ENCODE peak calls at places on chromosomes 5 and 9, in five cellular contexts. W is heart right ventricle, U is A549, S is pancreas, O is right lobe of liver. K is an unnamed sample. For H3K9me3, the result is how much of the 10 kb centered on the place peaks cover.

GRCh38 chr5:129963359-129963758 is 59.1 kb downstream of the CHSY3 start:
- DNase-seq in W (peak), U (no peak), S (no peak), O (no peak), K (no peak)

GRCh38 chr5:139495644-139496435 is 13.3 kb upstream of the STING1 start:
- DNase-seq in W (no peak), U (no peak), S (no peak), O (no peak), K (no peak)

GRCh38 chr5:35152733-35153132 is 77.6 kb downstream of the PRLR start:
- DNase-seq in W (no peak), U (no peak), S (no peak), O (no peak), K (no peak)

GRCh38 chr5:38780950-38781349 is 64.9 kb upstream of the OSMR start:
- DNase-seq in W (peak), U (peak), S (no peak), O (no peak), K (no peak)

GRCh38 chr5:151082976-151083651 is 2.3 kb upstream of the TNIP1 start:
- DNase-seq in W (no peak), U (peak), S (no peak), O (no peak), K (peak)

GRCh38 chr5:143319437-143320302 is 83.8 kb downstream of the NR3C1 start:
- DNase-seq in W (no peak), U (no peak), S (no peak), O (no peak), K (no peak)

GRCh38 chr5:122656107-122656506 is 118.8 kb upstream of the SNX2 start:
- DNase-seq in W (no peak), U (no peak), S (no peak), O (no peak), K (no peak)

GRCh38 chr9:133703571-133704399 is 34.4 kb downstream of the SARDH start:
- DNase-seq in W (peak), U (no peak), S (no peak), O (no peak), K (no peak)

GRCh38 chr9:87336914-87337333 is 160.7 kb upstream of the DAPK1 start:
- DNase-seq in W (peak), U (peak), S (peak), O (no peak), K (no peak)

GRCh38 chr9:16013826-16014225 is 461.0 kb downstream of the CCDC171 start:
- DNase-seq in W (no peak), U (no peak), S (no peak), O (no peak), K (no peak)

GRCh38 chr5:58842851-58843250 is 260.0 kb downstream of the RAB3C start:
- DNase-seq in W (no peak), U (peak), S (no peak), O (no peak), K (no peak)

GRCh38 chr5:13976223-13976622 is 31.7 kb upstream of the DNAH5 start:
- DNase-seq in W (no peak), U (no peak), S (no peak), O (no peak), K (no peak)

GRCh38 chr9:114884787-114885452 is 45.5 kb downstream of the TNFSF8 start:
- DNase-seq in W (no peak), U (peak), S (no peak), O (no peak), K (no peak)

GRCh38 chr9:93053781-93054331 is 4.6 kb upstream of the SUSD3 start:
- DNase-seq in W (no peak), U (no peak), S (no peak), O (no peak), K (no peak)

GRCh38 chr9:83501552-83501951 is 36.6 kb downstream of the FRMD3 start:
- DNase-seq in W (no peak), U (no peak), S (no peak), O (no peak), K (no peak)

GRCh38 chr5:65103674-65104035 is 334.9 kb downstream of the CWC27 start:
- DNase-seq in W (no peak), U (no peak), S (no peak), O (no peak), K (no peak)

GRCh38 chr5:63032343-63032742 is 453.7 kb downstream of the LRRC70 start:
- DNase-seq in W (no peak), U (no peak), S (no peak), O (no peak), K (no peak)

GRCh38 chr9:135070198-135070951 is 17.1 kb upstream of the OLFM1 start:
- DNase-seq in W (no peak), U (no peak), S (peak), O (peak), K (no peak)

GRCh38 chr5:173477320-173478055 is 139.0 kb downstream of the BOD1 start:
- DNase-seq in W (no peak), U (no peak), S (no peak), O (no peak), K (no peak)

GRCh38 chr5:122078116-122078865 is at the start of gene LOX:
- DNase-seq in W (peak), U (peak), S (peak), O (peak), K (no peak)

GRCh38 chr5:10863763-10864383 is 102.8 kb upstream of the DAP start:
- DNase-seq in W (peak), U (peak), S (peak), O (no peak), K (peak)

GRCh38 chr5:97297063-97297715 is 114.1 kb upstream of the RIOK2 start:
- DNase-seq in W (no peak), U (peak), S (no peak), O (no peak), K (no peak)

GRCh38 chr5:123496892-123497291 is 15.1 kb upstream of the CSNK1G3 start:
- DNase-seq in W (no peak), U (no peak), S (peak), O (no peak), K (no peak)

GRCh38 chr9:72460342-72461312 is 60.8 kb upstream of the TMC1 start:
- DNase-seq in W (no peak), U (peak), S (peak), O (no peak), K (no peak)

GRCh38 chr9:89185980-89186379 is 7.4 kb upstream of the SHC3 start:
- DNase-seq in W (no peak), U (no peak), S (no peak), O (no peak), K (no peak)

GRCh38 chr9:128683340-128684064 is 5.5 kb upstream of the SET start:
- DNase-seq in W (peak), U (peak), S (peak), O (peak), K (no peak)

GRCh38 chr5:113354056-113354455 is 80.7 kb downstream of the TSSK1B start:
- DNase-seq in W (no peak), U (no peak), S (no peak), O (no peak), K (no peak)

GRCh38 chr9:111857555-111858211 is 38.9 kb upstream of the UGCG start:
- DNase-seq in W (no peak), U (no peak), S (no peak), O (no peak), K (no peak)

GRCh38 chr5:112228672-112229071 is 190.4 kb downstream of the EPB41L4A start:
- DNase-seq in W (peak), U (peak), S (peak), O (peak), K (no peak)

GRCh38 chr5:81140942-81141341 is 92.2 kb upstream of the CKMT2 start:
- DNase-seq in W (peak), U (no peak), S (no peak), O (no peak), K (no peak)

GRCh38 chr5:149581192-149581861 is at the start of gene ARHGEF37:
- DNase-seq in W (peak), U (peak), S (peak), O (peak), K (no peak)

GRCh38 chr5:80238778-80239679 is 16.8 kb downstream of the SERINC5 start:
- DNase-seq in W (peak), U (no peak), S (peak), O (no peak), K (no peak)

GRCh38 chr5:150399158-150400019 is 13.3 kb downstream of the CD74 start:
- DNase-seq in W (no peak), U (no peak), S (no peak), O (no peak), K (no peak)

GRCh38 chr5:135873831-135874230 is 21.8 kb downstream of the IL9 start:
- DNase-seq in W (no peak), U (peak), S (no peak), O (no peak), K (no peak)

GRCh38 chr5:177336112-177336511 is 15.4 kb downstream of the LMAN2 start:
- DNase-seq in W (no peak), U (peak), S (no peak), O (peak), K (no peak)

GRCh38 chr5:111927191-111927590 is 170.2 kb upstream of the NREP start:
- DNase-seq in W (no peak), U (no peak), S (no peak), O (no peak), K (no peak)

GRCh38 chr9:19102181-19102630 is 498 bp downstream of the HAUS6 start:
- DNase-seq in W (no peak), U (no peak), S (no peak), O (peak), K (no peak)

GRCh38 chr9:69204378-69204777 is 30.3 kb downstream of the TJP2 start:
- DNase-seq in W (no peak), U (no peak), S (no peak), O (no peak), K (no peak)

GRCh38 chr9:75653750-75654149 is 236.7 kb upstream of the PCSK5 start:
- DNase-seq in W (no peak), U (no peak), S (no peak), O (no peak), K (no peak)
- H3K9me3 ChIP-seq in W (under half), U (under half), S (under half), O (under half), K (under half)

GRCh38 chr9:24051587-24051986 is 225.5 kb upstream of the ELAVL2 start:
- DNase-seq in W (no peak), U (no peak), S (no peak), O (no peak), K (no peak)
- H3K9me3 ChIP-seq in W (under half), U (under half), S (under half), O (under half), K (under half)

DNA sequence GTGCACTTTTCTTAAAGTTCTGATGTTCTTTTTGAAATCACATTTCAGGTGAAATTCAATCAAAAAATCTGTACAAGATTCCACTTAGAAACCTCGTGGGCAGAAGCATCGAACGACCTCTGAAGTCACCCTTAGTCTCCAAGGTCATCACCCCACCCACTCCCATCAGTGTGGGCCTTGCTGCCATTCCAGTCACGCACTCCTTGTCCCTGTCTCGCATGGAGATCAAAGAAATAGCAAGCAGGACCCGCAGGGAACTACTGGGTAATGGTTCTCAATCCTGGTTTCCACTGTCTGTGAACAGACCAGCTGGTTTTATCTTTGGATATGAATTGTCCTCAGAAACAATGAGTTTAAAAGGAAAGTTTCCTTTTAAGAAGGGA is 8.1 kb upstream of the SLC2A8 start:
- DNase-seq in W (no peak), U (no peak), S (no peak), O (no peak), K (no peak)
- H3K9me3 ChIP-seq in W (under half), U (under half), S (under half), O (under half), K (under half)

GRCh38 chr5:871596-872298 is 20.9 kb downstream of the BRD9 start:
- DNase-seq in W (no peak), U (no peak), S (no peak), O (no peak), K (no peak)

GRCh38 chr5:867300-867699 is 16.5 kb upstream of the ZDHHC11 start:
- DNase-seq in W (no peak), U (no peak), S (no peak), O (peak), K (no peak)

GRCh38 chr5:870973-871372 is 20.2 kb upstream of the ZDHHC11 start:
- DNase-seq in W (no peak), U (no peak), S (no peak), O (peak), K (no peak)

GRCh38 chr5:865771-866170 is 15.0 kb upstream of the ZDHHC11 start:
- DNase-seq in W (no peak), U (no peak), S (no peak), O (peak), K (no peak)

DNA sequence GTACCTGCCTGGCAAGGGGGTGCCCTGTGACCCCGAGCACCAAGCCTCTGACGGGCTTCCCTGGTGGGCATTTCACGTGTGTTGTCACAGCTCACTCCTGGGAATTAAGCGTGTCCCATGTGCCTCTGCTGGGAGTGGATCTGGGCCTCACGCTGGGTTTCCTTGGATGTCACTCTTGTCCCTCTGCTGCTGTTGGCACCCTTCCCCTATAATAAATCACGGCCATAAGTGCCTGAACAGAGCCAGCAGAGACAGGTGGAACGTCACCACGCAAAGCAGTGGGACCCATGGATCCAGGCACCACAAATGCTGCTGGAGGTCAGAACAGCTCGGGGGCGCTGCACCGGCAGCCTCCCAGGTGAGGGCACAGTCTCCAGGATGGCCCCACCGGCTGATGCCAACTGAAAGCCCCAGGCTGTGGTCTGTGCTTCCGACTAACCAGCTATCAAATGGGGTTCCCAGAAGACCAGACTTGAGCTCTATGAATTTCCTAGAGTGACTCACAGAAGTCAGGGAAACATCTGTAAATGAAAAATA is 17.9 kb upstream of the ZDHHC11 start:
- DNase-seq in W (no peak), U (no peak), S (no peak), O (peak), K (no peak)
- H3K9me3 ChIP-seq in W (under half), U (under half), S (under half), O (under half), K (under half)

DNA sequence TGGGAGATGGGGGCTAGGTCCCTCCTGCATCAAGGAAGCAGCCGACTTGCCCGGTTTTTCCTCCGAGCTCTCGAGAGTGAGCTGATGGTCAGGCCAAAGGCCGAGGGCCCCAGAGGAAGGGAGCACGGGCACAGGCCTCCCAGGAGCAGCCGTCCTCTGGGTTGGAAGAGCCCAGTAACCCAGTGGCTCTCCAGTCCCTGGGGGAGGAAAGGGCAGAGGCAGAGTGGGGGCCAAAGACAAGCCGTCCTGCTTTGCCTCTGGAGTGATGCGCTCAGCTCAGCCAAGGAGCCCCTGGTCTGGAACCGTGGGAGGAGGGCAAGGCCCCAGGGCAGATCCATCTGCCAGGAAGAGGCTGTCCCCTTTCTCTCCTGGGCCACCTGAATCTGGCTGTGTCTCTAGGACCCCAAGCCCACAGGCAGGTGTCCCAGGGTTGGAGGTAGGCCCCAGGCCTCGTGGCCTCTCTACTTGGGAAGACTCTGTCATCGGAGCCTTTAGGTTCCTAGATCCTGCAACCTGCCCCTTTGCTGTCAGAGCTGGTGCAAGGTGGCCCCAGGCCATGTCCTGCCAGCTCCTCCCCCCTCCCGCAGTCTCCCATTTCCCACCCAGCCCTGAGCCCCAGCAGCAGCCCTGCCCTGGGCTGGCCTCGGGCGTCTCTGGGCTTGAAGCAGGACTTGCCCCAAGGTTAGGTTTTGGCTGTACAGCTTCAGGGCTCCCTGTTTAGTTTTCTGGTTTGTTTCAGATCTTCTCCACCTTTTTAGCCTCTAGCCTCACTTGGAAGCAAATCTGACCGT is 224.1 kb downstream of the CACNA1B start:
- DNase-seq in W (no peak), U (no peak), S (no peak), O (peak), K (no peak)
- H3K9me3 ChIP-seq in W (under half), U (under half), S (under half), O (under half), K (under half)

DNA sequence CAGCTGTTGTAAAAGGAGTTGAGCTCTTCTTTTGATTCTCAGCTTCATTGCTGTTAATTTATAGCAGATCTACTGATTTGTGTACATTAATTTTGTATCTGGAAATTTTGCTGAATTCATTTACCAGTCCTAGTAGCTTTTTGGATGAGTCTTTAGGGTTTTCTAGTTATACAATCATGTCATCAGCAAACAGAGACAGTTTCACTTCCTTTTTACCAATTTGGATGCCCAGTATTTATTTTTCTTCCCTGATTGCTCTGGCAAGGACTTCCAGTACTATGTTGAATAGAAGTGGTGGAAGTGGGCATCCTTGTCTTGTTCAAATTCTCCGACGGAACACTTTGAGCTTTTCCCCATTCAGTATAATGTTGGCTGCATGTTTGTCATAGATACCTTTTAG is 398.9 kb upstream of the POU5F2 start:
- DNase-seq in W (no peak), U (no peak), S (no peak), O (no peak), K (no peak)
- H3K9me3 ChIP-seq in W (under half), U (under half), S (under half), O (under half), K (under half)

GRCh38 chr5:180251887-180252286 is 40.0 kb downstream of the MAPK9 start:
- DNase-seq in W (no peak), U (no peak), S (no peak), O (no peak), K (no peak)

GRCh38 chr5:180250329-180250728 is 41.3 kb upstream of the RASGEF1C start:
- DNase-seq in W (no peak), U (no peak), S (no peak), O (no peak), K (no peak)

GRCh38 chr5:180251141-180251540 is 40.7 kb downstream of the MAPK9 start:
- DNase-seq in W (no peak), U (no peak), S (no peak), O (no peak), K (no peak)

DNA sequence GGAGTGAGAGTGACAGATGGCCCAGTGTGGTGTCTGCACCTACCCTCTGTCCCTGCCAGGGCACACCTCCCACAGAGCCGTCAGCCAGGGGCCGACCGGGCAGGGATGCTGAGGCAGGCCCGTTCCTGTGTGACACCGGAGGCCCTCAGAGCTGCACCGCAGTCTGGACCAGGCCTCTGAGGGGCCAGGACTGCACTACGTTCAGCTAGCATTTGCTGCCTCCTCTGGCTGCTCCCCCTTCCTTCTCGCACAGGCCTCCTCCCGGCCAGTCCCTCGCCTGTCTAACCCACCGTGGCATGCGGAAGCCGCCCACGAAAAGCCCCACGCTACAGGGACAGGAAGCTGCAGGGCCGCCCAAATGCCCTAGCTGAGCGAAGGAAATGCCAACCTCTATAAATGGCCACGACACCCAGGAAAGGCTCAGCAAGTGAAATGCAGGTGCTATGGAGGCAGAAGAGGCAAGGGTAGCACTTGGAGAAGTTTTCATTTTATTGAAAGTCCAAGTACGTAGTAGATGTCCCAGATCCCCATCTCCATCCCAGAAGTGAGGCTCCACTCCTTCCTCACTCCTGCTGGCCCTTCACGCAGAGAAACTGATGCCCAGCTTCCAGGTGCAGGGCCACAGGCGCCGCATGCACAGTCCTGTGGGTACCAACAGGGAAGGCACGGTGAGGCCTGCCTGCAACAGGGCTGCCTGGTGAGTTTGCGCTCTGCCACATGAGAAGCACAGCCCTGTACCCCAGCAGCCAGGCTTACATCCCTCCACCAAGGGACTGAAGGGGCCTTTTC is 38.7 kb downstream of the MAPK9 start:
- DNase-seq in W (no peak), U (peak), S (no peak), O (no peak), K (no peak)
- H3K9me3 ChIP-seq in W (under half), U (half or more), S (under half), O (under half), K (under half)

GRCh38 chr5:32566319-32567111 is 18.8 kb upstream of the SUB1 start:
- DNase-seq in W (no peak), U (no peak), S (no peak), O (no peak), K (no peak)

GRCh38 chr5:32562841-32563240 is 22.5 kb upstream of the SUB1 start:
- DNase-seq in W (no peak), U (no peak), S (no peak), O (no peak), K (no peak)

GRCh38 chr5:32563614-32564013 is 21.7 kb upstream of the SUB1 start:
- DNase-seq in W (no peak), U (no peak), S (no peak), O (no peak), K (no peak)

GRCh38 chr5:32562056-32562455 is 23.3 kb upstream of the SUB1 start:
- DNase-seq in W (no peak), U (no peak), S (no peak), O (no peak), K (no peak)

GRCh38 chr5:32565143-32565542 is 20.2 kb upstream of the SUB1 start:
- DNase-seq in W (no peak), U (no peak), S (no peak), O (no peak), K (no peak)
- H3K9me3 ChIP-seq in W (under half), U (under half), S (under half), O (under half), K (under half)

K was measured in T-helper 17 cell.